ENCODE peak calls at places on chromosome 11, in seven cellular contexts. S, F, W, C, K, Q and V are unnamed samples.

GRCh38 chr11:35173011-35173511 is 34.1 kb downstream of the CD44 start:
- DNase-seq in S (no peak), Q (no peak), W (no peak), F (no peak), K (no peak), C (no peak), V (no peak)

GRCh38 chr11:75147875-75148263 is 3.0 kb upstream of the SLCO2B1 start:
- DNase-seq in F (no peak), K (no peak), W (peak), C (peak), Q (no peak), S (no peak), V (no peak)

GRCh38 chr11:13959001-13959400 is 3.5 kb upstream of the SPON1 start:
- DNase-seq in F (no peak), S (no peak), W (no peak), C (no peak), K (no peak), Q (no peak), V (no peak)

GRCh38 chr11:65516135-65516968 is 8.5 kb upstream of the SCYL1 start:
- DNase-seq in C (no peak), S (no peak), Q (no peak), W (peak), F (no peak), K (peak), V (no peak)

GRCh38 chr11:130426223-130427048 is 2.0 kb downstream of the ADAMTS8 start:
- DNase-seq in C (peak), Q (peak), W (no peak), F (no peak), K (peak), S (no peak), V (peak)

GRCh38 chr11:116166788-116167465 is 605.9 kb downstream of the BUD13 start:
- DNase-seq in K (no peak), F (no peak), W (no peak), S (no peak), Q (no peak), C (no peak), V (no peak)

GRCh38 chr11:111632798-111633197 is 30.5 kb downstream of the SIK2 start:
- DNase-seq in K (no peak), W (no peak), C (no peak), F (no peak), Q (no peak), S (no peak), V (no peak)

GRCh38 chr11:86741489-86742435 is 58.6 kb upstream of the PRSS23 start:
- DNase-seq in Q (no peak), W (no peak), K (no peak), F (no peak), C (no peak), S (no peak), V (no peak)

GRCh38 chr11:125457814-125458343 is 38.2 kb downstream of the FEZ1 start:
- DNase-seq in C (peak), Q (no peak), K (peak), S (no peak), F (no peak), W (peak), V (peak)

GRCh38 chr11:132969892-132970291 is 562.4 kb downstream of the OPCML start:
- DNase-seq in S (no peak), K (no peak), W (no peak), C (no peak), Q (no peak), F (no peak), V (no peak)

GRCh38 chr11:74723511-74723910 is 7.7 kb downstream of the CHRDL2 start:
- DNase-seq in F (no peak), C (no peak), Q (no peak), S (no peak), W (no peak), K (no peak), V (no peak)

GRCh38 chr11:118530180-118530682 is 761 bp upstream of the TMEM25 start:
- DNase-seq in Q (no peak), C (no peak), S (no peak), F (no peak), W (no peak), K (peak), V (no peak)